ENCODE peak calls at places on chromosomes 5 and 9, in four cellular contexts. One of them, this sample, is unnamed.

GRCh38 chr9:135486267-135487065 is 6.9 kb downstream of the PPP1R26 start:
- DNase-seq in GM12878: no peak
- DNase-seq in H1: no peak
- DNase-seq in HepG2: no peak
- DNase-seq in this sample: no peak

GRCh38 chr9:75930766-75931311 is 40.4 kb downstream of the PCSK5 start:
- DNase-seq in GM12878: no peak
- DNase-seq in H1: no peak
- DNase-seq in HepG2: no peak
- DNase-seq in this sample: no peak

GRCh38 chr5:132714456-132715307 is 22.7 kb downstream of the KIF3A start:
- DNase-seq in GM12878: no peak
- DNase-seq in H1: no peak
- DNase-seq in HepG2: peak; percentile 3
- DNase-seq in this sample: peak; percentile 22

GRCh38 chr9:108640211-108640610 is 215.6 kb downstream of the ACTL7B start:
- DNase-seq in GM12878: no peak
- DNase-seq in H1: no peak
- DNase-seq in HepG2: no peak
- DNase-seq in this sample: no peak

GRCh38 chr9:134560654-134561053 is 80.9 kb upstream of the COL5A1 start:
- DNase-seq in GM12878: no peak
- DNase-seq in H1: no peak
- DNase-seq in HepG2: no peak
- DNase-seq in this sample: no peak

GRCh38 chr9:90642570-90643539 is at the start of gene DIRAS2:
- DNase-seq in GM12878: no peak
- DNase-seq in H1: peak; percentile 83
- DNase-seq in HepG2: no peak
- DNase-seq in this sample: no peak

GRCh38 chr5:6158974-6159863 is 219.1 kb downstream of the MED10 start:
- DNase-seq in GM12878: no peak
- DNase-seq in H1: no peak
- DNase-seq in HepG2: peak; percentile 12
- DNase-seq in this sample: no peak

GRCh38 chr5:158471179-158471924 is 612.4 kb upstream of the CLINT1 start:
- DNase-seq in GM12878: no peak
- DNase-seq in H1: no peak
- DNase-seq in HepG2: no peak
- DNase-seq in this sample: no peak

GRCh38 chr9:8859416-8859815 is 1059.8 kb upstream of the DMAC1 start:
- DNase-seq in GM12878: no peak
- DNase-seq in H1: no peak
- DNase-seq in HepG2: no peak
- DNase-seq in this sample: no peak

GRCh38 chr5:127235136-127235535 is 55.5 kb upstream of the MEGF10 start:
- DNase-seq in GM12878: no peak
- DNase-seq in H1: no peak
- DNase-seq in HepG2: no peak
- DNase-seq in this sample: no peak

DNA sequence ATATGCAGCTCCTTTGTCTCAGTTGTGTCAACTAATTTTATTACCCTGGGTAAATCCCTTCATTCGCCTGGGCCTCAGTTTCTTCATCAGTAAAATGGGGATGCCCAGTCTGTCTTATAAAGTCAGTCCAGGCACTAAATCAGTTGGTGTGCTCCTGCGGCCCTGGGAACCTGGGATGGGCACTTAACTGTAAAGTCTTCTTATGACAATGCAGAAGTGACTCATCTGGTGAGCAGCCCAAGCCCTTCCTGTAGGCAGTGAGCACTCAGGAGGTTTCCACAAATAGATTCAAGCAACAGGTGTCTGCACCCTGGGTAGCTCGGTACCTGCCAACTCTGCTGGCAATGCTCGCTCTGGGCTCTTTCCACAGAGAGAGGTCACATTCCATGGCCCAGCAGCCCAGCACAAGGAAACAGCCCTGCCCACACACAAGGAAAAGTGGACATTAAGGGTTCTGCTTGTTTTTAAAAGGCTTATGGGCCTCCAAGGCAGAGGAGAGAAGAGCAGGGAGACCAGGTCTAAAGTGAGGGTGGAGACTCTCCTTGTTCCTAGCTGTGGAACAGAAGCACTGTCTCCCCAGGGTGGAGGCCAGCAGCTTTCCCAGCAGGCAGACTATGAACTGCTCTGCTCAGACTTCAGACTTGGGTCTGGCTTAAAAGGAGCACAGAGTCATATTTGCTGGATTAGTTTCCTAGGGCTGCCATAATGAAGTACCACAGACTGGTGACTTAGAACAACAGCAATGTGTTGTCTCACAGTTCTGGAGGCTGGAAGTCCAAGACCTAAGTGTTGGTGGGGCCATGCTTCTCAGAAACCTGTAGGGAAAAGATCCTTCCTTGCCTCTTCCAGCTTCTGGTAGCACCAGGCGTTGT is 89.7 kb upstream of the ADRA1B start:
- DNase-seq in GM12878: peak; percentile 50
- DNase-seq in H1: no peak
- DNase-seq in HepG2: no peak
- DNase-seq in this sample: no peak
- TF ChIP-seq ATF3 in GM12878: no peak
- TF ChIP-seq ATF3 in H1: no peak
- TF ChIP-seq ATF3 in HepG2: no peak
- TF ChIP-seq ATF3 in this sample: no peak

GRCh38 chr5:125450803-125451202 is 704.4 kb upstream of the ZNF608 start:
- DNase-seq in GM12878: no peak
- DNase-seq in H1: no peak
- DNase-seq in HepG2: no peak
- DNase-seq in this sample: no peak
- TF ChIP-seq KDM1A in GM12878: no peak
- TF ChIP-seq KDM1A in H1: no peak
- TF ChIP-seq KDM1A in HepG2: no peak
- TF ChIP-seq KDM1A in this sample: no peak

DNA sequence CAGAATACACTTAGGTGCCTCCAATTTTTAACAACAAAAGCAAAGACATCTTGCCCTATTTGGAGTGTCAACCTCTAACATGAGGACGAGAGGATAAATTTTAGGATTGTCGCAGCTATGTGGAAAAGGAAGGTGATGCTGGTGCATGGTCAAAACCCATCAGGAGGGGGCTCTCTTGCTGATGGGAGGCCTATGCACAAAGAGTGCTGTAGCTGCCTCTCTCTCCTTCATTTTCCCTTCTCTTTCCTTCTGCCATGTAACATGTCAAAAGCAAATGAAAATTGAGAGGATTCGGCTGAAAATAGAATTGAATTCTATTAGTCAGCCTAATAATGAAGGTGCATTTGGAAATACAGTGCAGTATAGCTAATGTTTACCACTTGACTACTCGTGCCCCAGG is 578.7 kb upstream of the ZNF462 start:
- DNase-seq in GM12878: no peak
- DNase-seq in H1: no peak
- DNase-seq in HepG2: no peak
- DNase-seq in this sample: no peak
- TF ChIP-seq CTCF in GM12878: no peak
- TF ChIP-seq CTCF in H1: peak; percentile 70
- TF ChIP-seq CTCF in HepG2: no peak
- TF ChIP-seq CTCF in this sample: no peak

GRCh38 chr5:149128023-149128875 is 13.0 kb upstream of the ABLIM3 start:
- DNase-seq in GM12878: no peak
- DNase-seq in H1: peak; percentile 66
- DNase-seq in HepG2: no peak
- DNase-seq in this sample: peak; percentile 60
- TF ChIP-seq ATF3 in GM12878: no peak
- TF ChIP-seq ATF3 in H1: no peak
- TF ChIP-seq ATF3 in HepG2: no peak
- TF ChIP-seq ATF3 in this sample: no peak

GRCh38 chr9:33164138-33164809 is 2.9 kb downstream of the B4GALT1 start:
- DNase-seq in GM12878: no peak
- DNase-seq in H1: no peak
- DNase-seq in HepG2: no peak
- DNase-seq in this sample: no peak

GRCh38 chr9:33165263-33166151 is 1.6 kb downstream of the B4GALT1 start:
- DNase-seq in GM12878: peak; percentile 78
- DNase-seq in H1: no peak
- DNase-seq in HepG2: peak; percentile 95
- DNase-seq in this sample: peak; percentile 70

GRCh38 chr9:33167949-33168535 is 906 bp upstream of the B4GALT1 start:
- DNase-seq in GM12878: no peak
- DNase-seq in H1: no peak
- DNase-seq in HepG2: no peak
- DNase-seq in this sample: peak; percentile 36

GRCh38 chr9:33167084-33167948 is at the start of gene B4GALT1:
- DNase-seq in GM12878: peak; percentile 75
- DNase-seq in H1: peak; percentile 96
- DNase-seq in HepG2: peak; percentile 64
- DNase-seq in this sample: peak; percentile 89

DNA sequence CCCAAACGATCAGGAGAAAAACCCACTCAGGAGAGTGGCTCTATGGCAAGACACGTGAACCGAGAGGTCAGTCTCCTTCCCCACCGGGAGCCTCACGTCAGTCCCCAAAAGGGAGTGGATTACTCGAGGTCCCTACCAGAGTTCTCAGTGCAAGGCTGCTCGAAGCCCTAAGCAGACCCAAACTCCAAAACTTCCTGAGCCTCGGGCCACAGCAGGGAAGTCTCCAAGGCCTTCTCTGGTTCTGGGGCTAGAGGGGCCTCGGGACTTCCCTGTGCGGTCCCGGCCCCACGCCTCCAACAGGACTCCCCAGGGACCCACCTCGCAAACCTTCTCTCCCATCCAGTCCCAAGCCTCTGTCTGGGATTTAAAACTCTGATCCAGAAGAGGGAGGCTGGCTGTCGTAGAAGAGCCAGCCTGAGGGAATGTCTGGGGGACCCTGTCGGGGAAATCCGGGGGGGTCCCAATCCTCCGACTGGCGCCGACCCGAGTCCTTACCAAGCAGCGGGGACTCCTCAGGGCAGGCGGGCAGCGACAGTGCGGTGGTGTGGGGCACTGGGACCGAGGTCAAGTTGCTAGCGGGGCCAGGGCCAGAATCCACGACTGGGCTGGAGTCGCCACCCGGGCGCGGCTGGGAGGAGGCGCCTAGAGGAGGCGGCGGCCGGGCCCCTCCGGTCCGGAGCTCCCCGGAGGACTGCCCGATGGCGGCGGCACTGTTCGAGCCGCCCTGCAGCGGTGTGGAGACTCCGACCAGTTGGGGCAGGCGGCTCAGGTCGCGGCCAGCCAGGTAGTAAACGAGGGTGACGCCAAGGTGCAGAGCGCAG is 663 bp downstream of the B4GALT1 start:
- DNase-seq in GM12878: no peak
- DNase-seq in H1: no peak
- DNase-seq in HepG2: no peak
- DNase-seq in this sample: peak; percentile 31
- TF ChIP-seq KDM1A in GM12878: no peak
- TF ChIP-seq KDM1A in H1: no peak
- TF ChIP-seq KDM1A in HepG2: no peak
- TF ChIP-seq KDM1A in this sample: no peak

GRCh38 chr5:154380263-154380662 is 65.5 kb upstream of the SAP30L start:
- DNase-seq in GM12878: no peak
- DNase-seq in H1: no peak
- DNase-seq in HepG2: no peak
- DNase-seq in this sample: no peak

GRCh38 chr5:154384480-154385235 is 61.1 kb upstream of the SAP30L start:
- DNase-seq in GM12878: peak; percentile 99
- DNase-seq in H1: no peak
- DNase-seq in HepG2: no peak
- DNase-seq in this sample: no peak

GRCh38 chr5:154388842-154389241 is 57.0 kb upstream of the SAP30L start:
- DNase-seq in GM12878: no peak
- DNase-seq in H1: no peak
- DNase-seq in HepG2: no peak
- DNase-seq in this sample: peak; percentile 60

GRCh38 chr5:154386952-154387629 is 58.7 kb upstream of the SAP30L start:
- DNase-seq in GM12878: no peak
- DNase-seq in H1: no peak
- DNase-seq in HepG2: peak; percentile 54
- DNase-seq in this sample: no peak

DNA sequence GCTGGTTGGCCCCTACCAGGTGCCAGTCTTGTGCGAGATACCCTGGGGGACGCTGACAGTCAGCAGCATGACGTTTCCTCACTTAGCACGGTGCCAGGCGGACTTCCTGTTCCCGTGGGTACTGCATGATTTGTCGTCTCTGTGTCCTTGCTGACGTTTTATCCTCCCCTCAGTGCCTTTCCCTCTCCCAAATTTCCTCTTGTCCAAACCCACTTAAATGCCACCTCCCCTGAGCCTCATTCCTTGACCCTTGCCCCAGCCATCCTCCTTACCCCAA is 60.6 kb upstream of the SAP30L start:
- DNase-seq in GM12878: no peak
- DNase-seq in H1: no peak
- DNase-seq in HepG2: no peak
- DNase-seq in this sample: no peak
- TF ChIP-seq CTCF in GM12878: no peak
- TF ChIP-seq CTCF in H1: no peak
- TF ChIP-seq CTCF in HepG2: no peak
- TF ChIP-seq CTCF in this sample: no peak

DNA sequence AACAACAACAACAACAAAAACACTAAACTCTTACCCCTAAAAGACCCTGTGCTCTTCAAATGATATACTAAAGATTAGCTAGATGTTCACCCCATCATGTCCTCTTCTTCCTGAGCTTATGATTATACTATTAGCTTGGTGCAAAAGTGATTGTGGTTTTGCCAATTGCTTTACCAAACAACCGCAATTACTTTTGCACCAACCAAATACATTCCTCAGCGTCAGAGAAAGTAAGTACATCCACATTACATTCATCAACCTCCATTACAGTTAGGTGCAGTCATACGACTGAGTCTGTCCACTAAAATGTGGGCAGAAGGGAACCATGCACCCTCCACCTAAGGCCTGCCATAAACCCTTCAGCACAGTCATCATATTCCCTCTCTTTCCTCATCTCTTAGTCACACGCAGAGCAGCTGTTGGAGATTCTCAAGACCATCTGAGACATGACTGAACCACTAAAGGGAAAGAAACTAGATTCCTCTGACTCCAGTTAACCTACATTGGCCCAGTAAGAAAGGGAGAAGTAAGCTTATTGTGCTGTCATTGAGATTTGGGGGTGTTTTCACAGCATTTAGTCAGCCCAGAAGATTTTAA is 181.6 kb upstream of the TLE4 start:
- DNase-seq in GM12878: no peak
- DNase-seq in H1: no peak
- DNase-seq in HepG2: no peak
- DNase-seq in this sample: no peak
- TF ChIP-seq ATF3 in GM12878: no peak
- TF ChIP-seq ATF3 in H1: no peak
- TF ChIP-seq ATF3 in HepG2: no peak
- TF ChIP-seq ATF3 in this sample: no peak

GRCh38 chr5:65779643-65780042 is 57.6 kb downstream of the NLN start:
- DNase-seq in GM12878: no peak
- DNase-seq in H1: no peak
- DNase-seq in HepG2: no peak
- DNase-seq in this sample: no peak
- TF ChIP-seq KDM1A in GM12878: no peak
- TF ChIP-seq KDM1A in H1: no peak
- TF ChIP-seq KDM1A in HepG2: no peak
- TF ChIP-seq KDM1A in this sample: no peak

This sample was measured in K562.